ENCODE peak calls at places on chromosomes 3 and 15, in nine cellular contexts. I is Peyer's patch, E is endothelial cell, B is HFF-Myc, C is astrocyte of the spinal cord, R is brain microvascular endothelial cell, S is cardiac muscle cell, Q is natural killer cell, Z is A549. L is an unnamed sample.

GRCh38 chr15:42139596-42139995 is 16.8 kb downstream of the PLA2G4F start:
- DNase-seq in S (no peak), I (no peak), B (no peak), E (no peak), Z (no peak), Q (no peak), R (no peak), C (no peak), L (no peak)

GRCh38 chr15:94234300-94234699 is 2.9 kb downstream of the MCTP2 start:
- DNase-seq in C (peak; percentile 35), S (peak; percentile 30), E (no peak), I (peak; percentile 16), R (peak; percentile 23), B (no peak), Q (no peak), Z (no peak), L (no peak)

GRCh38 chr3:171865191-171865865 is 22.2 kb downstream of the TMEM212 start:
- DNase-seq in B (no peak), Z (no peak), E (no peak), C (no peak), Q (no peak), I (no peak), S (no peak), R (no peak), L (no peak)

GRCh38 chr3:141051641-141052569 is 758 bp downstream of the SPSB4 start:
- DNase-seq in Q (no peak), B (no peak), S (peak; percentile 32), E (peak; percentile 48), I (no peak), Z (no peak), R (no peak), C (peak; percentile 44), L (no peak)

GRCh38 chr3:168117853-168118313 is 22.2 kb upstream of the GOLIM4 start:
- DNase-seq in E (no peak), C (peak; percentile 51), Z (no peak), Q (no peak), R (peak; percentile 39), B (no peak), S (peak; percentile 40), I (no peak), L (no peak)

GRCh38 chr15:50906954-50907865 is 1.3 kb upstream of the AP4E1 start:
- DNase-seq in C (no peak), S (no peak), B (no peak), I (peak; percentile 64), R (no peak), Z (no peak), E (no peak), Q (peak; percentile 67), L (no peak)

GRCh38 chr3:23331141-23331935 is 128.2 kb downstream of the UBE2E2 start:
- DNase-seq in C (no peak), E (no peak), Z (no peak), B (no peak), I (no peak), S (no peak), Q (no peak), R (no peak), L (no peak)

GRCh38 chr3:73653877-73654276 is 29.1 kb upstream of the PDZRN3 start:
- DNase-seq in R (peak; percentile 46), B (no peak), Q (no peak), I (no peak), S (no peak), Z (no peak), E (no peak), C (peak; percentile 41), L (no peak)

GRCh38 chr15:67915374-67916050 is 75.7 kb upstream of the RNU6-1 start:
- DNase-seq in B (no peak), S (peak; percentile 46), C (peak; percentile 25), E (no peak), R (no peak), Q (no peak), I (no peak), Z (peak; percentile 54), L (no peak)

GRCh38 chr15:31307270-31308184 is 19.1 kb upstream of the KLF13 start:
- DNase-seq in Q (no peak), B (no peak), R (no peak), C (no peak), I (no peak), Z (no peak), S (no peak), E (no peak), L (no peak)

GRCh38 chr3:46463120-46463867 is 1.4 kb downstream of the LTF start:
- DNase-seq in Z (no peak), C (no peak), B (no peak), R (no peak), I (no peak), Q (no peak), S (no peak), E (no peak), L (no peak)

GRCh38 chr15:43095243-43095642 is 10.6 kb downstream of the UBR1 start:
- DNase-seq in S (peak; percentile 74), R (peak; percentile 57), Z (no peak), B (no peak), E (no peak), Q (no peak), C (peak; percentile 28), I (no peak), L (no peak)

DNA sequence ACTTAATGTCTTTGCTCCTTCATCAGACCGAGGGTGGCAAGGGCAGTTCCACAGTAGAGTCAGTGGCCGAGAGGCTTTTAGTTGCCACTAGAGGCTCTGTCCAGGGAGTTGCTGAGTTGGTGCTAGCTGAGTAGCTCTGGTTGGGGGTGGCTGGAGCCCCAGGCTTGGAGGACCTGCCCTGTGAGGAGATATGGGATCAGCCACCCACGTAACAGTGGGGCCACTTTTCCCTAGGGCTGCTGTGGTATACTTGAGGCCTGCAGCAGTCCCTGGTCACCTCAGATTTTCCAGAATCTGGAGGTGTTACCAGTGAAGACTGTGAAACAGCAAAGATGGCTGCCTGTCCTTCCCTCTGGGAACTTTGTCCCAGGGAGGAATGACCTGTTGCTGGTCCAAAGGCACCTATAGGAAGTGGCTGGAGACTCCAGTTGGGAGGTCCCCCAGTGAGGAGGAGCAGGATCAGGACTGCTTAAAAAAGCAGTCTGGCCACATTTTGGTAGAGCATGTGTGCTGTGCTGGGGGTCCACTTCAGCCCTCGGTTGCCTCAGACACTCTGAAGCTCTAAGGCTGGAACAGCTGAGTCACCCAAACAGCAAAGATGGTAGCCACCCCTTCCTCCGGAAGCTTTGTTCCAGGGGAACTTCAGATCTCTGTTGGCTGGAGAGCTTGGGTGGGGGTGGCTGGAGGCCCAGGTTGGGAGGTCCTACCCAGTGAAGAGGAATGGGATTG is 72.9 kb downstream of the AKAP13 start:
- DNase-seq in B (no peak), S (no peak), E (no peak), C (no peak), I (no peak), Q (no peak), R (no peak), Z (no peak), L (no peak)
- TF ChIP-seq CTCF in B (no peak), S (no peak), E (no peak), C (no peak), I (no peak), Q (no peak), R (peak; percentile 19), Z (no peak), L (no peak)

DNA sequence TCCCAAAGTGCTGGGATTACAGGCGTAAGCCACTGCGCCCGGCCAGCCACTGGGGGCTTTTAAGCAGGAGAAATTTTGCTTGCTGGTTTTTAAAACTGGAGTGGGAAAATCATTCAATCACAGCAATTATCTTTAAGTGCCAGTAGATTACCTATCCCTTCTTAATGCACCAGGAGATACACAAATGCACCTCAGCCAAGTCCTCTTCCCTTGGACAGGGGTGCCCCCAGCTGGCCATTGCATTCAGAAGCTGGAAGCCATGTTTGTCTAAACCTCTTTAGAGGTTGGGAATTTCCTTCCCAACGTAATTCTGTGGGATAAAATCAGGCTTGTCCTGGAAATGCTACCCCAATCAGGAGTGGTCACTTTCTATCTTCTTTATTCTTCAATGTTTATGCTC is 26.6 kb downstream of the MIX23 start:
- DNase-seq in C (peak; percentile 9), Q (no peak), Z (peak; percentile 31), S (peak; percentile 52), B (peak; percentile 10), R (no peak), E (peak; percentile 48), I (no peak), L (no peak)
- TF ChIP-seq CTCF in C (peak; percentile 36), Q (no peak), Z (peak; percentile 45), S (peak; percentile 43), B (peak; percentile 46), R (peak; percentile 67), E (no peak), I (no peak), L (peak; percentile 39)

GRCh38 chr3:194604126-194604525 is 29.1 kb downstream of the TMEM44 start:
- DNase-seq in B (no peak), E (no peak), S (no peak), C (no peak), I (no peak), R (no peak), Z (no peak), Q (no peak), L (no peak)

GRCh38 chr3:194602580-194603300 is 30.5 kb downstream of the TMEM44 start:
- DNase-seq in R (no peak), E (no peak), Q (no peak), I (no peak), C (no peak), B (no peak), S (no peak), Z (no peak), L (no peak)

GRCh38 chr3:194606941-194607340 is 26.3 kb downstream of the TMEM44 start:
- DNase-seq in I (no peak), B (no peak), E (no peak), Q (no peak), S (no peak), R (no peak), C (no peak), Z (no peak), L (no peak)

GRCh38 chr3:194606163-194606562 is 27.1 kb downstream of the TMEM44 start:
- DNase-seq in R (no peak), Z (no peak), Q (no peak), S (no peak), C (no peak), E (no peak), I (no peak), B (no peak), L (no peak)

DNA sequence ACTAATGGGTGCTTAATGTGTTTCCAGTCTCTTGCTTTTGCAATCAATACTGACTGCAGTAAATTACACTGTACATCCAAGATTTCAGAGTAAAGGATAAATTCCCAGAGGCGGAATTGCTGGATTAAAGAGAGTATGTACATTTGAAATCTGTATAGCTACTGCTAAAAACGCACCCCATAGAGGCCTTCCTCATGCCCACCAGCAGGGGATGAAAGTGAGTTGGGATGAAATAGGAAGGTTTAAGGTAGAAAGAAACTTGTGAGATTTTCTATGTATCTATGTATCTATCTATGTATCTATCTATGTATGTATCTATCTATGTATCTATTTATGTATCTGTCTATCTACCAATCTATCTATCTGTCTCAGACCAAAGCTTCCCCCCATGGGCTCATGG is 28.4 kb downstream of the TMEM44 start:
- DNase-seq in Z (no peak), B (no peak), C (no peak), Q (no peak), S (no peak), E (no peak), I (no peak), R (no peak), L (no peak)
- TF ChIP-seq CTCF in Z (peak; percentile 24), B (peak; percentile 54), C (peak; percentile 61), Q (no peak), S (peak; percentile 59), E (no peak), I (peak; percentile 13), R (peak; percentile 68), L (peak; percentile 68)

DNA sequence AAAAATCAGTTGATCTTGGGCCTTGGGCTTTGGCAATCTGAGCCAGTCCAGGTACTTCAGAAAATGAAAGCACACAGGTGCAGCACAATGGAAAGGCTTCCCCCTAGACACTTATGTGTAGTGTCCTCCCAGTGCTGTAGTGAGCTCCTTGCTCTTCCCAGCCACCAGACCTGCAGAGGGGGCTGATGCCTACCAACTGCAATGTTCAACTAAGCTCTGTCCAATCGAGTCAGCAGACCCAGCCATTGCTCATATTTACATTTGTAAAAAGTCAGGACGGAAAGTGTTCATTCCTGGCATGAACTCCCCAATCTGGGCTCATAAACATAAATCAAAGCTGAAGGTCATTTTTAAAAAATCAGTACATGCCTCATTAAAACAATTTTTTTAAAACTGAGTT is 73.0 kb downstream of the FOXP1 start:
- DNase-seq in B (no peak), E (no peak), R (peak; percentile 72), S (peak; percentile 61), I (no peak), C (peak; percentile 85), Q (no peak), Z (peak; percentile 29), L (no peak)
- TF ChIP-seq CTCF in B (peak; percentile 17), E (no peak), R (peak; percentile 73), S (peak; percentile 26), I (no peak), C (peak; percentile 58), Q (no peak), Z (peak; percentile 24), L (peak; percentile 52)